ENCODE peak calls at places on chromosomes 12 and 14, in five cellular contexts. One of them, this sample, is unnamed.

GRCh38 chr14:38931969-38932652 is 170.9 kb downstream of the SEC23A start:
- DNase-seq in uterus: no peak
- DNase-seq in stimulated activated CD4-positive, alpha-beta T cell treated with anti-CD3 and anti-CD28 coated beads, Interleukin-12 subunit alpha, Interleukin-12 subunit beta, amount 100 ng/mL, for 48 hours: no peak
- DNase-seq in fibroblast of lung: no peak
- DNase-seq in MCF 10A: no peak
- DNase-seq in this sample: no peak

GRCh38 chr12:95805864-95806669 is 15.5 kb upstream of the NTN4 start:
- DNase-seq in uterus: no peak
- DNase-seq in stimulated activated CD4-positive, alpha-beta T cell treated with anti-CD3 and anti-CD28 coated beads, Interleukin-12 subunit alpha, Interleukin-12 subunit beta, amount 100 ng/mL, for 48 hours: no peak
- DNase-seq in fibroblast of lung: peak
- DNase-seq in MCF 10A: peak
- DNase-seq in this sample: no peak

GRCh38 chr12:43740511-43741100 is 18.0 kb downstream of the PUS7L start:
- DNase-seq in uterus: no peak
- DNase-seq in stimulated activated CD4-positive, alpha-beta T cell treated with anti-CD3 and anti-CD28 coated beads, Interleukin-12 subunit alpha, Interleukin-12 subunit beta, amount 100 ng/mL, for 48 hours: no peak
- DNase-seq in fibroblast of lung: peak
- DNase-seq in MCF 10A: no peak
- DNase-seq in this sample: no peak

GRCh38 chr14:49969961-49970360 is 77.1 kb downstream of the ARF6 start:
- DNase-seq in uterus: no peak
- DNase-seq in stimulated activated CD4-positive, alpha-beta T cell treated with anti-CD3 and anti-CD28 coated beads, Interleukin-12 subunit alpha, Interleukin-12 subunit beta, amount 100 ng/mL, for 48 hours: no peak
- DNase-seq in fibroblast of lung: no peak
- DNase-seq in MCF 10A: no peak
- DNase-seq in this sample: no peak

GRCh38 chr14:68402525-68403101 is 390.3 kb downstream of the ZFP36L1 start:
- DNase-seq in uterus: no peak
- DNase-seq in stimulated activated CD4-positive, alpha-beta T cell treated with anti-CD3 and anti-CD28 coated beads, Interleukin-12 subunit alpha, Interleukin-12 subunit beta, amount 100 ng/mL, for 48 hours: no peak
- DNase-seq in fibroblast of lung: no peak
- DNase-seq in MCF 10A: no peak
- DNase-seq in this sample: no peak

GRCh38 chr12:55720894-55721444 is 776 bp downstream of the RDH5 start:
- DNase-seq in uterus: peak
- DNase-seq in stimulated activated CD4-positive, alpha-beta T cell treated with anti-CD3 and anti-CD28 coated beads, Interleukin-12 subunit alpha, Interleukin-12 subunit beta, amount 100 ng/mL, for 48 hours: no peak
- DNase-seq in fibroblast of lung: peak
- DNase-seq in MCF 10A: peak
- DNase-seq in this sample: peak

GRCh38 chr14:58898655-58899316 is 261.0 kb downstream of the DACT1 start:
- DNase-seq in uterus: no peak
- DNase-seq in stimulated activated CD4-positive, alpha-beta T cell treated with anti-CD3 and anti-CD28 coated beads, Interleukin-12 subunit alpha, Interleukin-12 subunit beta, amount 100 ng/mL, for 48 hours: no peak
- DNase-seq in fibroblast of lung: peak
- DNase-seq in MCF 10A: peak
- DNase-seq in this sample: no peak

GRCh38 chr12:53989227-53990113 is 4.5 kb downstream of the HOXC10 start:
- DNase-seq in uterus: no peak
- DNase-seq in stimulated activated CD4-positive, alpha-beta T cell treated with anti-CD3 and anti-CD28 coated beads, Interleukin-12 subunit alpha, Interleukin-12 subunit beta, amount 100 ng/mL, for 48 hours: no peak
- DNase-seq in fibroblast of lung: no peak
- DNase-seq in MCF 10A: peak
- DNase-seq in this sample: peak

GRCh38 chr14:71731096-71731495 is 201.1 kb upstream of the RGS6 start:
- DNase-seq in uterus: no peak
- DNase-seq in stimulated activated CD4-positive, alpha-beta T cell treated with anti-CD3 and anti-CD28 coated beads, Interleukin-12 subunit alpha, Interleukin-12 subunit beta, amount 100 ng/mL, for 48 hours: no peak
- DNase-seq in fibroblast of lung: no peak
- DNase-seq in MCF 10A: no peak
- DNase-seq in this sample: no peak

GRCh38 chr12:1881936-1882335 is 36.5 kb downstream of the CACNA2D4 start:
- DNase-seq in uterus: no peak
- DNase-seq in stimulated activated CD4-positive, alpha-beta T cell treated with anti-CD3 and anti-CD28 coated beads, Interleukin-12 subunit alpha, Interleukin-12 subunit beta, amount 100 ng/mL, for 48 hours: no peak
- DNase-seq in fibroblast of lung: no peak
- DNase-seq in MCF 10A: no peak
- DNase-seq in this sample: no peak

GRCh38 chr12:67617619-67618018 is 30.9 kb upstream of the DYRK2 start:
- DNase-seq in uterus: no peak
- DNase-seq in stimulated activated CD4-positive, alpha-beta T cell treated with anti-CD3 and anti-CD28 coated beads, Interleukin-12 subunit alpha, Interleukin-12 subunit beta, amount 100 ng/mL, for 48 hours: no peak
- DNase-seq in fibroblast of lung: no peak
- DNase-seq in MCF 10A: no peak
- DNase-seq in this sample: no peak

This sample was measured in Kasumi-1.